ENCODE peak calls at places on chromosomes 6 and 20, in four cellular contexts. B is GM12878, E is H1, L is K562. W is an unnamed sample.

GRCh38 chr6:42720739-42721138 is 1.7 kb downstream of the PRPH2 start:
- DNase-seq in B (no peak), E (no peak), L (no peak), W (no peak)

GRCh38 chr6:82484737-82485650 is 121.4 kb downstream of the TPBG start:
- DNase-seq in B (no peak), E (no peak), L (no peak), W (no peak)

GRCh38 chr6:32424584-32424983 is 15.1 kb upstream of the HLA-DRA start:
- DNase-seq in B (no peak), E (no peak), L (no peak), W (no peak)

GRCh38 chr6:89369009-89369408 is 16.5 kb upstream of the UBE2J1 start:
- DNase-seq in B (no peak), E (no peak), L (no peak), W (peak; percentile 35)

GRCh38 chr6:152981989-152982767 is 663 bp downstream of the FBXO5 start:
- DNase-seq in B (no peak), E (peak; percentile 54), L (peak; percentile 62), W (no peak)

GRCh38 chr20:48178607-48179006 is 393.3 kb upstream of the SULF2 start:
- DNase-seq in B (no peak), E (no peak), L (no peak), W (no peak)

GRCh38 chr20:17646209-17646717 is 35.8 kb downstream of the RRBP1 start:
- DNase-seq in B (no peak), E (no peak), L (no peak), W (peak; percentile 31)

GRCh38 chr20:50868509-50869495 is 62.4 kb downstream of the ADNP start:
- DNase-seq in B (no peak), E (no peak), L (no peak), W (peak; percentile 82)

GRCh38 chr20:2118783-2119182 is 17.2 kb downstream of the STK35 start:
- DNase-seq in B (peak; percentile 20), E (no peak), L (peak; percentile 39), W (no peak)

GRCh38 chr6:5085638-5086293 is 625 bp downstream of the PPP1R3G start:
- DNase-seq in B (no peak), E (peak; percentile 74), L (no peak), W (no peak)

GRCh38 chr6:5084787-5085637 is at the start of gene PPP1R3G:
- DNase-seq in B (no peak), E (peak; percentile 75), L (no peak), W (no peak)

GRCh38 chr6:5088780-5089179 is 3.6 kb downstream of the PPP1R3G start:
- DNase-seq in B (no peak), E (no peak), L (no peak), W (peak; percentile 65)

GRCh38 chr6:5086294-5086890 is 1.3 kb downstream of the PPP1R3G start:
- DNase-seq in B (no peak), E (peak; percentile 70), L (no peak), W (no peak)

DNA sequence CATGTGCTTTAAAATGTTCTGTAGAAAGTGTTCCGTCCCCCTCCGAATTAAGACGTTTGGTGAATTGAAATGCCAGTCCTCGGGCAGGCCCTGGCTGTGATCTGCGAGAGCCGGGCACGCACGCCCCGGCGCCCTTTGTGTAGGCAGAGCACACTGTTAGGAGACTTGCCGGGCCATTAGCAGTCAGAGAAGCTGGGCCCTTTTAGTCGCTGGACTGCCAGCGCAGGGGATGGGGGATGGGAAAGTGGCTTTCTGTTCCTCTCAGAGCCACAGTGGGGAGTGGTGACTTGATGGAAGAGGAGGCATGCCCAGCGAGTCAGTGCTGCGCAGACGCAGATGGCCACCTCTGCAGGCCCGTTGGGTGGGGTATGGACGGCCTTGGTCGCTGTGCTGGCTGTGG is 2.2 kb downstream of the PPP1R3G start:
- DNase-seq in B (no peak), E (peak; percentile 50), L (no peak), W (no peak)
- TF ChIP-seq CBX5 in B (no peak), E (no peak), L (no peak), W (no peak)

GRCh38 chr6:46653439-46653942 is 716 bp downstream of the SLC25A27 start:
- DNase-seq in B (no peak), E (no peak), L (no peak), W (no peak)

GRCh38 chr6:46657642-46658041 is 4.9 kb downstream of the SLC25A27 start:
- DNase-seq in B (no peak), E (no peak), L (no peak), W (no peak)

GRCh38 chr6:46652603-46653438 is at the start of the genes CYP39A1 and SLC25A27:
- DNase-seq in B (no peak), E (peak; percentile 94), L (peak; percentile 94), W (peak; percentile 79)

GRCh38 chr6:46652232-46652602 is 401 bp downstream of the CYP39A1 start:
- DNase-seq in B (no peak), E (no peak), L (no peak), W (no peak)

DNA sequence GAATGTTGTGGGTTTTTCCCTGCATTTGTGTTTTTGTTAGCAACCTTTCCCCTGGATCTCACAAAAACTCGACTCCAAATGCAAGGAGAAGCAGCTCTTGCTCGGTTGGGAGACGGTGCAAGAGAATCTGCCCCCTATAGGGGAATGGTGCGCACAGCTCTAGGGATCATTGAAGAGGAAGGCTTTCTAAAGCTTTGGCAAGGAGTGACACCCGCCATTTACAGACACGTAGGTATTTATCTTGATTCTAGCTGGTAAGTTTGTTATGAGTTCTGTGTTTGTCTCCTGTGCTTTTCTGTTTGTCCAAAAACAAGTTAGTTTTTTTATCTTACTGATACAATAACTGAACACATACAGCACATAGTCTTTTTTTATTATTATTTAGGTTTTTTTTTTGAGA is 3.0 kb downstream of the SLC25A27 start:
- DNase-seq in B (no peak), E (peak; percentile 69), L (peak; percentile 31), W (peak; percentile 28)
- TF ChIP-seq CBX5 in B (no peak), E (no peak), L (no peak), W (no peak)

GRCh38 chr6:146770965-146771735 is 172.4 kb downstream of the ADGB start:
- DNase-seq in B (no peak), E (no peak), L (peak; percentile 41), W (no peak)
- TF ChIP-seq CBX5 in B (no peak), E (no peak), L (peak; percentile 22), W (no peak)

GRCh38 chr6:126117251-126117650 is 130.9 kb downstream of the TRMT11 start:
- DNase-seq in B (no peak), E (no peak), L (no peak), W (no peak)
- TF ChIP-seq CBX5 in B (no peak), E (no peak), L (no peak), W (no peak)

GRCh38 chr20:34515484-34516037 is 661 bp upstream of the DYNLRB1 start:
- DNase-seq in B (peak; percentile 56), E (peak; percentile 84), L (peak; percentile 77), W (peak; percentile 65)
- TF ChIP-seq CBX5 in B (no peak), E (no peak), L (no peak), W (peak; percentile 1)

W was measured in HepG2.